ENCODE peak calls at places on chromosomes 4 and X, in nine cellular contexts. R is GM23248, X is K562, F is MM.1S, O is right cardiac atrium, M is uterus, A is fibroblast of the aortic adventitia, T is breast epithelium, L is AG09309. P is an unnamed sample.

GRCh38 chr4:74304136-74304628 is 4.1 kb upstream of the EPGN start:
- DNase-seq in L (no peak), F (no peak), M (no peak), T (no peak), R (no peak), O (no peak), A (peak; percentile 25), X (no peak), P (no peak)

GRCh38 chr4:52038109-52038912 is at the start of gene SGCB:
- DNase-seq in A (no peak), R (peak; percentile 82), X (peak; percentile 34), M (peak; percentile 45), L (no peak), F (peak; percentile 56), O (peak; percentile 92), T (peak; percentile 54), P (peak; percentile 60)

GRCh38 chrX:68686684-68687045 is 39.2 kb downstream of the STARD8 start:
- DNase-seq in A (no peak), O (no peak), L (no peak), X (peak; percentile 26), M (peak; percentile 61), T (no peak), R (peak; percentile 22), F (no peak), P (no peak)

GRCh38 chrX:137198040-137198439 is 164.2 kb upstream of the GPR101 start:
- DNase-seq in R (no peak), T (no peak), L (no peak), X (no peak), M (no peak), A (no peak), F (no peak), O (no peak), P (no peak)

GRCh38 chr4:96472103-96472867 is 632.4 kb downstream of the PDHA2 start:
- DNase-seq in L (no peak), T (no peak), M (no peak), X (peak; percentile 8), R (no peak), A (no peak), O (no peak), F (no peak), P (no peak)

GRCh38 chr4:47990145-47990544 is 26.3 kb downstream of the CNGA1 start:
- DNase-seq in X (no peak), T (no peak), L (no peak), O (no peak), M (no peak), A (no peak), R (no peak), F (no peak), P (no peak)

GRCh38 chrX:50497067-50497466 is 26.4 kb upstream of the DGKK start:
- DNase-seq in O (no peak), A (no peak), T (no peak), M (no peak), R (no peak), X (no peak), L (no peak), F (no peak), P (no peak)

GRCh38 chrX:53320543-53321215 is 39.3 kb upstream of the IQSEC2 start:
- DNase-seq in T (no peak), M (no peak), X (no peak), A (no peak), O (no peak), L (no peak), R (peak; percentile 35), F (no peak), P (peak; percentile 23)

GRCh38 chr4:36277533-36277932 is 3.9 kb upstream of the DTHD1 start:
- DNase-seq in A (no peak), O (no peak), M (no peak), T (no peak), L (no peak), X (no peak), R (no peak), F (no peak), P (no peak)

GRCh38 chrX:44415639-44416386 is 72.3 kb upstream of the EFHC2 start:
- DNase-seq in R (no peak), F (no peak), M (no peak), A (no peak), X (no peak), L (no peak), O (no peak), T (no peak), P (no peak)

GRCh38 chr4:93475730-93476129 is 352.8 kb upstream of the ATOH1 start:
- DNase-seq in T (no peak), A (no peak), L (no peak), M (no peak), X (no peak), O (no peak), R (no peak), F (no peak), P (no peak)

GRCh38 chr4:147362868-147363440 is 117.9 kb upstream of the EDNRA start:
- DNase-seq in O (peak; percentile 86), M (peak; percentile 86), T (no peak), A (peak; percentile 60), F (no peak), R (no peak), X (no peak), L (no peak), P (no peak)

GRCh38 chr4:187380181-187380581 is 615.4 kb upstream of the ZFP42 start:
- DNase-seq in R (peak; percentile 17), O (no peak), A (no peak), M (no peak), L (no peak), T (no peak), F (peak; percentile 7), X (no peak), P (no peak)

GRCh38 chrX:153609917-153610833 is 11.2 kb upstream of the CCNQ start:
- DNase-seq in L (no peak), X (peak; percentile 76), T (peak; percentile 67), R (peak; percentile 80), O (peak; percentile 92), A (peak; percentile 63), F (no peak), M (peak; percentile 70), P (peak; percentile 76)

GRCh38 chrX:100911731-100912130 is 17.0 kb downstream of the XKRX start:
- DNase-seq in F (no peak), T (no peak), O (no peak), A (no peak), M (no peak), X (no peak), R (peak; percentile 1), L (no peak), P (no peak)

GRCh38 chrX:70755850-70756249 is 152.7 kb downstream of the TEX11 start:
- DNase-seq in A (no peak), M (no peak), X (no peak), R (no peak), O (peak; percentile 25), F (peak; percentile 6), T (no peak), L (no peak), P (peak; percentile 50)

GRCh38 chrX:11129546-11129945 is 18.4 kb downstream of the HCCS start:
- DNase-seq in T (no peak), M (no peak), L (no peak), F (no peak), X (no peak), O (no peak), R (no peak), A (peak; percentile 8), P (no peak)

GRCh38 chr4:147674496-147674895 is 9.5 kb downstream of the PRMT9 start:
- DNase-seq in X (no peak), T (no peak), O (no peak), A (no peak), R (no peak), F (no peak), M (no peak), L (no peak), P (no peak)

DNA sequence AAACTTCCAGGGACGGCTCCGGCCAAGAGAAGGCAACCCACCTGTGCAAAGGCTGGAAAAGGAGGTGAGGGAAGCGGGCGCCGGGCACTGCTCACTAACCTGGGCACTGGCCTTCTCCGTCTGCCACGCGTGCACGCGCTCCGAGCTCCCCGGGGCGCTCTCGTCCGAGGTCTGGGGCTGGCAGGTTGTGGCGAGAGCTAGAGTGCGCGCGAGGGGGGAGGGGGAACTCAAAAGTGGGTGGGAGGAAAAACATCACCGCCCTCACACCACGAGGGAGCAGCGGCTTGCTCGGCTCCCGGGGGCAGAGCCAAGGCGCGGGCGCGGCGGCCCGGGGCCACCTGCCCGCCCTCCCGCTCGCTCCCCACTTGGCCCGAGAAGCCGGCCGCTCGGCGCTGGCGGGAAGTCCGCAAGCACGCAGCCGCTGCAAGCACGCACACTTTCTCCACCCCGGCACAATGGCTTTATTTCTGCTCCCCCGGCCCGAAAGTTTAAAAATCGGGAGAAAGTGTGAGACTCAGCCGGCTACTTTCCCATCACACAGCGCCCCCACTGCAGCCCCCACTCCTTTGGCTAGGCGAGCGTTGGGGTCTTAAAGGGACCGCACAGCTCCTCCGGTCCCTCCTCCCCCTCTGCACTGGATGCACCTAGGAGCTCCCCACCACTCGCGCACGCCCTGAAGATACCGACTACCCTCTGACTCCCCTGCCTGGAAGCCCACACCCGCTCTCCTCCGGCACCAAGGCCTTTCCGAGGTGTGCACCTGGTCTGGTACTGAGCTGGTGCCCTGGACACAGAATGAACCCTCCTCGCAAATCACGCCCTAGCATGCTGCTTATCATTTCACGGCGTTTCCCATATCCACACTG is at the start of gene CHRDL1:
- DNase-seq in R (peak; percentile 19), F (peak; percentile 66), A (no peak), O (peak; percentile 73), X (no peak), M (peak; percentile 73), L (no peak), T (no peak), P (no peak)
- H3K4me3 ChIP-seq in R (peak within 1 kb of the TSS; percentile 56), F (peak within 1 kb of the TSS; percentile 58), A (peak within 1 kb of the TSS; percentile 36), O (peak within 1 kb of the TSS; percentile 51), X (no peak within 1 kb of the TSS), M (peak within 1 kb of the TSS; percentile 39), L (peak within 1 kb of the TSS; percentile 38), T (peak within 1 kb of the TSS; percentile 41), P (no peak within 1 kb of the TSS)

DNA sequence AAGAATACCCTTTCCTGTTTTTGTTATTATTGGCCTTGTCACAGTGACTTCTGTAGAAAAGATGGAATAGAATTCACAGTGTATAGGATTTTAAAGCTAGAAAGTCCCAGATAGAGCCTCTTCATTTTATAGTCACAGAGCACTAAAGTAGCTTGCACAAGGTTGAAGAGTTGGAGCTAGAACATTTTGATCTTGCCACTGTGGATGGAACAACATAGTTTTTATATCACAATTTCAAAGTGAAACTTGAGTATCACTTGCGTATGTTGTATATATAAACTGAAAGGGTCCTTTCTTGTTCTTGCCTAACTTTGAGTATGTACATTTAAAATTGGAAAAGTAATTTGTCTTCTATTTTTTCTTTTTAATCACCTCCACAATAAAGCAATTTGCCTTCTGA is 2.7 kb downstream of the USO1 start:
- DNase-seq in L (no peak), T (no peak), A (no peak), O (no peak), F (no peak), M (no peak), X (no peak), R (no peak), P (no peak)
- H3K4me3 ChIP-seq in L (peak overlapping the region; percentile 1), T (no peak overlapping the region), A (peak overlapping the region; percentile 96), O (peak overlapping the region; percentile 75), F (no peak overlapping the region), M (no peak overlapping the region), X (no peak overlapping the region), R (peak overlapping the region; percentile 87), P (no peak overlapping the region)

GRCh38 chrX:49072712-49073095 is 1.1 kb downstream of the PRAF2 start:
- DNase-seq in T (no peak), X (no peak), O (no peak), A (no peak), L (no peak), R (peak; percentile 29), M (no peak), F (no peak), P (no peak)
- H3K4me3 ChIP-seq in T (peak overlapping the region; percentile 56), X (no peak overlapping the region), O (peak overlapping the region; percentile 47), A (peak overlapping the region; percentile 76), L (peak overlapping the region; percentile 75), R (peak overlapping the region; percentile 94), M (peak overlapping the region; percentile 44), F (no peak overlapping the region), P (no peak overlapping the region)

GRCh38 chrX:9842541-9842940 is 56.3 kb downstream of the SHROOM2 start:
- DNase-seq in L (no peak), F (no peak), A (no peak), R (no peak), O (no peak), M (no peak), T (no peak), X (no peak), P (no peak)
- H3K4me3 ChIP-seq in L (no peak overlapping the region), F (no peak overlapping the region), A (no peak overlapping the region), R (no peak overlapping the region), O (no peak overlapping the region), M (no peak overlapping the region), T (no peak overlapping the region), X (no peak overlapping the region), P (no peak overlapping the region)

P was measured in naive thymus-derived CD4-positive, alpha-beta T cell.